ENCODE peak calls at places on chromosomes 6 and 20, in four cellular contexts. One of them, this sample, is unnamed.

GRCh38 chr20:45308078-45308778 is at the start of gene MATN4:
- DNase-seq in K562: no peak
- DNase-seq in H1: peak
- DNase-seq in GM12878: no peak
- DNase-seq in this sample: no peak

GRCh38 chr6:45196121-45196520 is 132.0 kb upstream of the RUNX2 start:
- DNase-seq in K562: no peak
- DNase-seq in H1: no peak
- DNase-seq in GM12878: no peak
- DNase-seq in this sample: no peak

GRCh38 chr6:14932485-14933178 is 313.2 kb upstream of the JARID2 start:
- DNase-seq in K562: peak
- DNase-seq in H1: no peak
- DNase-seq in GM12878: no peak
- DNase-seq in this sample: no peak

GRCh38 chr20:15902493-15902892 is 670.8 kb downstream of the KIF16B start:
- DNase-seq in K562: peak
- DNase-seq in H1: peak
- DNase-seq in GM12878: no peak
- DNase-seq in this sample: no peak

GRCh38 chr6:16800942-16801341 is 39.7 kb upstream of the ATXN1 start:
- DNase-seq in K562: no peak
- DNase-seq in H1: no peak
- DNase-seq in GM12878: no peak
- DNase-seq in this sample: no peak

GRCh38 chr6:157518399-157519250 is 137.6 kb downstream of the ZDHHC14 start:
- DNase-seq in K562: peak
- DNase-seq in H1: no peak
- DNase-seq in GM12878: no peak
- DNase-seq in this sample: peak

GRCh38 chr6:15148356-15149058 is 97.4 kb upstream of the JARID2 start:
- DNase-seq in K562: no peak
- DNase-seq in H1: no peak
- DNase-seq in GM12878: no peak
- DNase-seq in this sample: no peak

GRCh38 chr6:444653-445275 is 53.2 kb downstream of the IRF4 start:
- DNase-seq in K562: no peak
- DNase-seq in H1: no peak
- DNase-seq in GM12878: no peak
- DNase-seq in this sample: no peak

GRCh38 chr6:170360476-170360875 is 53.9 kb downstream of the FAM120B start:
- DNase-seq in K562: no peak
- DNase-seq in H1: no peak
- DNase-seq in GM12878: no peak
- DNase-seq in this sample: no peak

GRCh38 chr6:121759370-121759769 is 323.9 kb downstream of the GJA1 start:
- DNase-seq in K562: no peak
- DNase-seq in H1: no peak
- DNase-seq in GM12878: no peak
- DNase-seq in this sample: no peak

GRCh38 chr6:43768983-43769525 is 957 bp upstream of the VEGFA start:
- DNase-seq in K562: no peak
- DNase-seq in H1: no peak
- DNase-seq in GM12878: no peak
- DNase-seq in this sample: no peak

GRCh38 chr6:7684843-7685242 is 41.1 kb upstream of the BMP6 start:
- DNase-seq in K562: no peak
- DNase-seq in H1: peak
- DNase-seq in GM12878: no peak
- DNase-seq in this sample: no peak

GRCh38 chr6:150439373-150439772 is 70.6 kb downstream of the IYD start:
- DNase-seq in K562: no peak
- DNase-seq in H1: no peak
- DNase-seq in GM12878: no peak
- DNase-seq in this sample: no peak

GRCh38 chr6:10424005-10424404 is 9.1 kb upstream of the TFAP2A start:
- DNase-seq in K562: peak
- DNase-seq in H1: peak
- DNase-seq in GM12878: no peak
- DNase-seq in this sample: no peak

GRCh38 chr6:147579667-147580066 is 71.2 kb downstream of the SAMD5 start:
- DNase-seq in K562: no peak
- DNase-seq in H1: no peak
- DNase-seq in GM12878: no peak
- DNase-seq in this sample: no peak

GRCh38 chr20:47561175-47561574 is 59.5 kb downstream of the NCOA3 start:
- DNase-seq in K562: no peak
- DNase-seq in H1: no peak
- DNase-seq in GM12878: no peak
- DNase-seq in this sample: no peak

GRCh38 chr6:44009425-44010321 is 117.6 kb downstream of the MRPL14 start:
- DNase-seq in K562: no peak
- DNase-seq in H1: no peak
- DNase-seq in GM12878: no peak
- DNase-seq in this sample: no peak

GRCh38 chr20:53676519-53676822 is 82.8 kb upstream of the ZNF217 start:
- DNase-seq in K562: no peak
- DNase-seq in H1: no peak
- DNase-seq in GM12878: no peak
- DNase-seq in this sample: no peak

GRCh38 chr20:62772994-62773858 is 23.0 kb upstream of the MRGBP start:
- DNase-seq in K562: no peak
- DNase-seq in H1: no peak
- DNase-seq in GM12878: no peak
- DNase-seq in this sample: no peak

GRCh38 chr20:61628901-61629300 is 376.8 kb downstream of the CDH4 start:
- DNase-seq in K562: no peak
- DNase-seq in H1: no peak
- DNase-seq in GM12878: no peak
- DNase-seq in this sample: no peak

GRCh38 chr20:23937303-23938117 is 51.1 kb downstream of the GGTLC1 start:
- DNase-seq in K562: peak
- DNase-seq in H1: peak
- DNase-seq in GM12878: peak
- DNase-seq in this sample: peak

GRCh38 chr6:25681848-25682247 is 29.8 kb downstream of the SCGN start:
- DNase-seq in K562: no peak
- DNase-seq in H1: no peak
- DNase-seq in GM12878: no peak
- DNase-seq in this sample: no peak

GRCh38 chr20:57473246-57474042 is 51.5 kb downstream of the CTCFL start:
- DNase-seq in K562: no peak
- DNase-seq in H1: no peak
- DNase-seq in GM12878: peak
- DNase-seq in this sample: no peak

GRCh38 chr6:166307082-166307980 is 861 bp downstream of the PRR18 start:
- DNase-seq in K562: no peak
- DNase-seq in H1: peak
- DNase-seq in GM12878: no peak
- DNase-seq in this sample: no peak

GRCh38 chr6:122399348-122400120 is at the start of gene HSF2:
- DNase-seq in K562: peak
- DNase-seq in H1: peak
- DNase-seq in GM12878: peak
- DNase-seq in this sample: peak

GRCh38 chr6:141659582-141659981 is 473.1 kb upstream of the GJE1 start:
- DNase-seq in K562: no peak
- DNase-seq in H1: no peak
- DNase-seq in GM12878: no peak
- DNase-seq in this sample: no peak

GRCh38 chr20:14609328-14610221 is 272.2 kb upstream of the FLRT3 start:
- DNase-seq in K562: no peak
- DNase-seq in H1: no peak
- DNase-seq in GM12878: no peak
- DNase-seq in this sample: no peak

GRCh38 chr20:3706774-3707507 is 5.5 kb downstream of the SIGLEC1 start:
- DNase-seq in K562: no peak
- DNase-seq in H1: no peak
- DNase-seq in GM12878: no peak
- DNase-seq in this sample: no peak

GRCh38 chr20:53692465-53693067 is 98.9 kb upstream of the ZNF217 start:
- DNase-seq in K562: no peak
- DNase-seq in H1: no peak
- DNase-seq in GM12878: no peak
- DNase-seq in this sample: no peak

GRCh38 chr20:611047-611842 is 1.1 kb upstream of the TCF15 start:
- DNase-seq in K562: no peak
- DNase-seq in H1: no peak
- DNase-seq in GM12878: no peak
- DNase-seq in this sample: no peak

GRCh38 chr6:393391-394221 is 2.1 kb downstream of the IRF4 start:
- DNase-seq in K562: no peak
- DNase-seq in H1: no peak
- DNase-seq in GM12878: no peak
- DNase-seq in this sample: no peak

DNA sequence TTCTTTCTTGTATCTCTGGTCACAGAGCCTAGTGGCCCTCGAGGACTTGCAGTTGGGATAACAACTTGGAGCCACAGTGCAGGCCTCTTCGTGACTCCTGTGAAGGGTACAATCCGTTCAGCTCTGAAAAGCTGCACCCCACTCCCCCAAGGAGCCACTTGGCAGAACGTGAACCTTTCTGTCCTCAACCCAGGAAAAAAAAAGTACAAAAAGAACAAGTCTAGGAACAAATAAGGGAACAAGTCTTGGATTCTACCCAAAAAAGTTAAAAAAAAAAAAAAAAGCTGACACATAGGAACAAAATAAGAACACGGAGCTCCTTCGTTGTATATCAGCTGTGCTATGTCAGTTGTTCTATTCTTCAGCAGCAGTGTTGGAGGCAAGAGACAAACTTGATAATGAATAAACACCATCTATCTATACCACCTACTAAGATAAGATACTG is 77.9 kb upstream of the TULP1 start:
- DNase-seq in K562: no peak
- DNase-seq in H1: no peak
- DNase-seq in GM12878: no peak
- DNase-seq in this sample: no peak
- TF ChIP-seq SIN3A in K562: no peak
- TF ChIP-seq SIN3A in H1: no peak
- TF ChIP-seq SIN3A in GM12878: no peak
- TF ChIP-seq SIN3A in this sample: no peak

GRCh38 chr6:31393932-31394331 is 9.5 kb upstream of the MICA start:
- DNase-seq in K562: no peak
- DNase-seq in H1: no peak
- DNase-seq in GM12878: no peak
- DNase-seq in this sample: no peak

GRCh38 chr6:31394381-31394780 is 9.0 kb upstream of the MICA start:
- DNase-seq in K562: no peak
- DNase-seq in H1: no peak
- DNase-seq in GM12878: no peak
- DNase-seq in this sample: no peak

GRCh38 chr6:31395832-31396231 is 7.6 kb upstream of the MICA start:
- DNase-seq in K562: peak
- DNase-seq in H1: no peak
- DNase-seq in GM12878: no peak
- DNase-seq in this sample: no peak

GRCh38 chr6:31397901-31398300 is 5.5 kb upstream of the MICA start:
- DNase-seq in K562: no peak
- DNase-seq in H1: no peak
- DNase-seq in GM12878: no peak
- DNase-seq in this sample: no peak

DNA sequence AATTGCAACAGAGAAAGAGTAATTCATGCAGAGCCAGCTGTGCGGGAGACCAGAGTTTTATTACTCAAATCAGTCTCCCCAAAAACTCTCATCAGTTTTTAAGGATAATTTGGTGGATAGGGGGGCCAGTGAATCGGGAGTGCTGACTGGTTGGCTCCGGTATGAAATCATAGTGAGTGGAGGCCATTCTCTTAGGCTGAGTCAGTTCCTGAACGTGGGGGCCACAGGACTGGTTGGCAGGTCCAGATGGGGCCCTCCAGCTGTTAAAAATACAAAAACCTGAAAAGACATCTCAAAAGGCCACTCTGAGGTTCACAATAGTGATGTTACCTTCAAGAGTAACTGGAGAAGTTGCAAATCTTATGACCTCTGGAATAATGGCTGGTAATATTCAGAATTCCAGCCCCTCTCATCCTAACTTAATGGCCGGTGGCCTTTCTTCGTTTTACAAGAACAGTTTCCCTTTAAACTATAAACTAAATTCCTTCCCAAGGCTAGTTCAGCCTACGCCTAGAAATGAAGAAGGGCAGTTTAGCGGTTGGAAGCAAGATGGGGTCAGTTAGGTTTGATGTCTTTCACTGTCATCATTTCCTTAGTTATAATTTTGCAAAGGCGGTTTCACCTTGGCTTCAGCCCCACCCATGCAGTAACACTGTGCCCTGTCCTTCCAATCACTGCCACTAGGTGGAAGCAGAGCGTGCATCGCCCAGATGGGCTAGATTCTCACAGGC is 6.8 kb upstream of the MICA start:
- DNase-seq in K562: peak
- DNase-seq in H1: peak
- DNase-seq in GM12878: no peak
- DNase-seq in this sample: peak
- TF ChIP-seq CEBPB in K562: no peak
- TF ChIP-seq CEBPB in H1: no peak
- TF ChIP-seq CEBPB in GM12878: no peak
- TF ChIP-seq CEBPB in this sample: no peak

GRCh38 chr20:35579196-35579595 is 36.4 kb upstream of the SPAG4 start:
- DNase-seq in K562: no peak
- DNase-seq in H1: no peak
- DNase-seq in GM12878: no peak
- DNase-seq in this sample: no peak
- TF ChIP-seq SIN3A in K562: no peak
- TF ChIP-seq SIN3A in H1: no peak
- TF ChIP-seq SIN3A in GM12878: no peak
- TF ChIP-seq SIN3A in this sample: no peak

DNA sequence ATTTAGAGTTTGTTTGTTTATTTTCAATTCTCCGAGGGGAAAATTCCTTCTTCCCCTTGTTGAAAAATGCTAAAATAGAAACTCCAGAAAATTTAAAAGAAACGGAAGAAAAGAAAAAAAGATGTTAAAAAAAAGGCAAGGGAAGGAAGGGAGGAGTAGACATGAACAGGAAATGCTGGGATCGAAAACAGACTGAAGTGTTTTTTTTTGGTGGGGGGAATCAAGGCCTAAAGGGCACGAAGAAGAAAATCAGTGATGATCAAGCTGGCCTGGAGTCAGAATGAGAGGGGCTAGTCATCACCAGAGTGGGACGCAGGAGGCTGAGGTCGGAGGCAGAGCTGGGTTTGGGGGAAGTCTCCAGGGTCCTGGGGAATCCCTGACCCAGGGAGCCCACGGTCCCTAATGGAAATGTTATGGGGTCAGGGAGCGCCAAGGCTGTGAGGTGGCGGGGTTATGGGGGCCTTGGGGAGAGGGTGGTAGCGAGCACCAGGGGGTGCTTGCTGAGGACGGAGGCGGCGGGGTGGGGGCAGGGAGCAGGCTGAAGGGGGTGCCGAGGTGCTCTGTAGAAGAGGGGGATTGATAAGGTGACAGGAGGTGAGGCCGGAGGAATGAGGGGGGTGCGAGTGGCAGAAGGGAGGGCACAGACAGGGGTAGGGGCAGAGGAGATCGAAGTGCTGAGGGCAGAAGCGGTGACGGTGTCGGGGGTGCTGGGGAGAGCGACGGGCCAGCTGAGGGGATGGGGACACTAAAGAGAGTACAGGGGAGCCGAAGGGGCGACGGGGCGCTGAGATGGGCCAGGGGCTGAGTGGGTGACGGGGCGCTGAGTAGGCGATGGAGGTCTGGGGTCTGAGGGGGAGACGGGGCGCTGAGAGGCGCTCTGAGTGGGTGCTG is 717 bp downstream of the ZNFX1 start:
- DNase-seq in K562: peak
- DNase-seq in H1: no peak
- DNase-seq in GM12878: no peak
- DNase-seq in this sample: no peak
- TF ChIP-seq CEBPB in K562: no peak
- TF ChIP-seq CEBPB in H1: no peak
- TF ChIP-seq CEBPB in GM12878: no peak
- TF ChIP-seq CEBPB in this sample: no peak

This sample was measured in HCT116.